ENCODE peak calls at places on chromosomes 5 and 9, in four cellular contexts. F is astrocyte; K is CD4-positive, alpha-beta memory T cell; E is CD8-positive, alpha-beta memory T cell. R is an unnamed sample.

GRCh38 chr9:114231218-114232090 is 76.1 kb downstream of the COL27A1 start:
- DNase-seq in K (no peak), F (no peak), E (no peak), R (no peak)

GRCh38 chr5:157303667-157304327 is 37.9 kb downstream of the CYFIP2 start:
- DNase-seq in K (peak; percentile 72), E (peak; percentile 61), F (no peak), R (no peak)

GRCh38 chr5:159252195-159252594 is 10.9 kb upstream of the UBLCP1 start:
- DNase-seq in F (no peak), K (no peak), E (no peak), R (no peak)

GRCh38 chr5:151239237-151239861 is 13.6 kb upstream of the GM2A start:
- DNase-seq in K (peak; percentile 40), E (peak; percentile 73), F (no peak), R (no peak)

GRCh38 chr9:19948021-19948420 is 159.2 kb upstream of the SLC24A2 start:
- DNase-seq in E (no peak), F (no peak), K (no peak), R (no peak)

GRCh38 chr9:131441441-131441840 is 47.6 kb downstream of the PRRC2B start:
- DNase-seq in E (no peak), K (no peak), F (no peak), R (no peak)

GRCh38 chr9:134778156-134778555 is 102.5 kb upstream of the FCN2 start:
- DNase-seq in F (peak; percentile 48), K (no peak), E (no peak), R (no peak)

GRCh38 chr5:150601774-150602345 is 38.6 kb upstream of the SYNPO start:
- DNase-seq in E (peak; percentile 30), F (no peak), K (no peak), R (no peak)

GRCh38 chr5:73412597-73412988 is 36.0 kb downstream of the FOXD1 start:
- DNase-seq in E (no peak), F (peak; percentile 94), K (no peak), R (no peak)

GRCh38 chr5:64635056-64635686 is 55.1 kb upstream of the SHISAL2B start:
- DNase-seq in K (no peak), F (peak; percentile 4), E (no peak), R (no peak)

GRCh38 chr5:55063220-55063863 is 39.1 kb upstream of the GZMA start:
- DNase-seq in F (peak; percentile 48), E (no peak), K (no peak), R (no peak)

GRCh38 chr5:11258001-11258400 is 497.0 kb upstream of the DAP start:
- DNase-seq in K (no peak), F (no peak), E (no peak), R (no peak)

GRCh38 chr5:16673241-16673998 is 56.6 kb upstream of the RETREG1 start:
- DNase-seq in E (no peak), F (no peak), K (peak; percentile 62), R (no peak)

GRCh38 chr9:76876098-76876497 is 29.8 kb downstream of the PRUNE2 start:
- DNase-seq in F (no peak), E (no peak), K (no peak), R (no peak)
- H3K27ac ChIP-seq in F (no peak overlapping the region), E (no peak overlapping the region), K (no peak overlapping the region), R (no peak overlapping the region)

GRCh38 chr5:177111720-177112394 is 21.7 kb upstream of the NSD1 start:
- DNase-seq in E (peak; percentile 67), F (no peak), K (peak; percentile 63), R (peak; percentile 91)
- H3K4me3 ChIP-seq in E (no peak overlapping the region), F (no peak overlapping the region), K (no peak overlapping the region), R (no peak overlapping the region)

DNA sequence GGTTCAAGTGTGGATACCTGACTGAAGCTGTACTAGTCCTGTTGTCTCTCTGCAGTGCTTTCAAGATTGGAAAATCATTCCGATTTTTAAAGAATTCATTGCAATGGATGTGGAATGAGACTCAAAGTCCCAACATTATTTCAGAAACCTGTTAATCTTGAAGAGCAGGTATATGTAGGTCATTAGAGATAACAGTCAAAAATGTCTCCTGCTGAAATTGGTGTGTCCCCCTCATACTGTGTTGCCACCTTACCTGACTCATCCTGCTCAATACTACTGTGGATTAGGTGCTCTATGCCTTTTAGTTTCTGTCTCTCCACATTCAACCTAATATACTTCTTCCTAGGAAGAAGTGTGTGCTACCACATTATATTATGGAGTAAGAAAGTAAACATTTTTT is 91.1 kb upstream of the NR3C1 start:
- DNase-seq in K (no peak), E (no peak), F (no peak), R (no peak)
- H3K4me1 ChIP-seq in K (no peaks in the 10 kb centered on the region), E (no peaks in the 10 kb centered on the region), F (peaks cover 6% of the 10 kb centered on the region), R (no peaks in the 10 kb centered on the region)

GRCh38 chr5:165999693-166000092 is 2291.8 kb upstream of the WWC1 start:
- DNase-seq in E (no peak), F (no peak), K (no peak), R (no peak)

GRCh38 chr5:166004006-166004405 is 2287.4 kb upstream of the WWC1 start:
- DNase-seq in E (no peak), K (no peak), F (no peak), R (no peak)
- H3K27ac ChIP-seq in E (no peak overlapping the region), K (no peak overlapping the region), F (no peak overlapping the region), R (no peak overlapping the region)

DNA sequence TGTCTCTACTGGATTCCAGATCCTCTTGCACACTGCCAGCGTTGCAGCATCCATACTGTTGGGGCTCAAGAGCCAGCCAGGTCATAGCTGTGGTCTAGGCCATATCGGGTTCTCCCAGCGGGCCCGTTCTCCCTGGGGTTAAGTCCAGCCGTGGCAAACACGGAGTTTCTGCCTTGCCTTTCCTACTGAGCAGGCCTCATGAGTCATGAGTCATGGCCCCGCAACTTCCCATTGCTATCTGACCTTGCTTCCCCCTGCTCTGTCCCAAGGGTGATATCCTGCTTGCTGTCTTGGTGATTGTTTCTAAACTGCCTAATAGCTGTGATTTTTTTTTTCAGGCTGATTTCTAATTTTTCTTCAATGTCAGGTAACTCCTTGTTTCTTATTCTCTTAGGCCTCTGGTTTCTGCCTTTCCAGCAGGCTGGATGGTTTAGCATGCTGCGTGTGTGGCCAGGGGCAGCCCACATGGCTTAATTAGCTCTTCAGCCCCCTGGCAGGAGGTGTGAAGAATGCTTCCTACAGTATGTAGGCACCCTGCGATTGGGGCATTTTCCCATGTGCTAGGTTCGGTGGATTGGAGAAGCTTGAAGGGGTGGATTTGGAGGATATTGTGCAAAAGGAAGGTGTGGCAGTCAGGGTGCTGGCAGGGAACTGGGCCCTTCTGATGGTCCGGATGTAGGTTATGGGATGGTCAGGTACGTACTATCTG is 18.7 kb downstream of the DAPK1 start:
- DNase-seq in E (no peak), K (no peak), F (peak; percentile 36), R (no peak)
- H3K4me3 ChIP-seq in E (no peak overlapping the region), K (no peak overlapping the region), F (no peak overlapping the region), R (no peak overlapping the region)

GRCh38 chr9:98838155-98838904 is 30.9 kb downstream of the GALNT12 start:
- DNase-seq in F (no peak), E (no peak), K (no peak), R (no peak)
- H3K4me1 ChIP-seq in F (no peaks in the 10 kb centered on the region), E (no peaks in the 10 kb centered on the region), K (no peaks in the 10 kb centered on the region), R (peaks cover 3% of the 10 kb centered on the region)

GRCh38 chr9:116152390-116152789 is 1.2 kb upstream of the PAPPA start:
- DNase-seq in E (no peak), F (no peak), K (no peak), R (no peak)
- H3K27ac ChIP-seq in E (no peak overlapping the region), F (peak overlapping the region; percentile 92), K (no peak overlapping the region), R (no peak overlapping the region)

GRCh38 chr9:74107692-74108091 is 389.4 kb upstream of the RORB start:
- DNase-seq in F (no peak), E (no peak), K (no peak), R (no peak)

GRCh38 chr9:74100042-74100441 is 397.1 kb upstream of the RORB start:
- DNase-seq in K (no peak), E (no peak), F (no peak), R (no peak)

GRCh38 chr9:74102702-74103101 is 394.4 kb upstream of the RORB start:
- DNase-seq in F (no peak), E (no peak), K (no peak), R (no peak)
- H3K4me3 ChIP-seq in F (no peak overlapping the region), E (no peak overlapping the region), K (no peak overlapping the region), R (no peak overlapping the region)